ENCODE peak calls at places on chromosomes 5 and 9, in eight cellular contexts. Y, U, P, B, J, L, Z and D are unnamed samples. For H3K4me1, the result is how much of the 10 kb centered on the place peaks cover.

GRCh38 chr5:96235008-96235910 is 197.8 kb downstream of the PCSK1 start:
- DNase-seq in Y (no peak), U (no peak), P (no peak), B (no peak), J (peak), L (no peak), Z (no peak), D (no peak)

GRCh38 chr9:129281506-129282145 is 103.6 kb upstream of the IER5L start:
- DNase-seq in Y (no peak), U (no peak), P (no peak), B (peak), J (no peak), L (peak), Z (peak), D (no peak)

GRCh38 chr9:94785211-94786169 is 59.0 kb downstream of the AOPEP start:
- DNase-seq in Y (no peak), U (no peak), P (no peak), B (no peak), J (no peak), L (no peak), Z (no peak), D (no peak)

GRCh38 chr9:76718166-76718565 is 46.1 kb upstream of the PCA3 start:
- DNase-seq in Y (no peak), U (no peak), P (no peak), B (no peak), J (no peak), L (no peak), Z (no peak), D (no peak)

GRCh38 chr5:122130152-122130551 is 806 bp downstream of the ZNF474 start:
- DNase-seq in Y (no peak), U (no peak), P (no peak), B (no peak), J (no peak), L (no peak), Z (no peak), D (no peak)

GRCh38 chr5:13944564-13945195 is at the start of gene DNAH5:
- DNase-seq in Y (no peak), U (no peak), P (no peak), B (no peak), J (peak), L (no peak), Z (no peak), D (no peak)

GRCh38 chr9:859251-859650 is 17.8 kb downstream of the DMRT1 start:
- DNase-seq in Y (no peak), U (no peak), P (no peak), B (no peak), J (no peak), L (no peak), Z (no peak), D (no peak)

GRCh38 chr5:176780071-176780850 is 30.1 kb upstream of the UNC5A start:
- DNase-seq in Y (no peak), U (no peak), P (no peak), B (no peak), J (no peak), L (no peak), Z (peak), D (no peak)

GRCh38 chr5:69493235-69493925 is 790 bp downstream of the OCLN start:
- DNase-seq in Y (peak), U (peak), P (no peak), B (no peak), J (no peak), L (peak), Z (peak), D (no peak)

GRCh38 chr5:117713585-117714198 is 1139.1 kb upstream of the SEMA6A start:
- DNase-seq in Y (no peak), U (no peak), P (no peak), B (no peak), J (no peak), L (no peak), Z (no peak), D (no peak)

GRCh38 chr5:58847041-58847440 is 264.2 kb downstream of the RAB3C start:
- DNase-seq in Y (no peak), U (no peak), P (no peak), B (no peak), J (no peak), L (no peak), Z (no peak), D (no peak)

GRCh38 chr9:69745716-69746538 is 13.9 kb downstream of the PTAR1 start:
- DNase-seq in Y (no peak), U (no peak), P (no peak), B (no peak), J (peak), L (no peak), Z (no peak), D (no peak)

GRCh38 chr5:103434057-103434456 is 128.5 kb downstream of the NUDT12 start:
- DNase-seq in Y (no peak), U (no peak), P (no peak), B (no peak), J (no peak), L (no peak), Z (no peak), D (no peak)

GRCh38 chr9:37036237-37037136 is 2.4 kb upstream of the PAX5 start:
- DNase-seq in Y (peak), U (no peak), P (no peak), B (no peak), J (peak), L (peak), Z (peak), D (no peak)

GRCh38 chr9:117461386-117461785 is 46.5 kb upstream of the ASTN2 start:
- DNase-seq in Y (no peak), U (no peak), P (no peak), B (no peak), J (no peak), L (no peak), Z (no peak), D (no peak)

GRCh38 chr9:79569814-79570448 is 1.8 kb upstream of the TLE4 start:
- DNase-seq in Y (no peak), U (no peak), P (no peak), B (no peak), J (peak), L (no peak), Z (no peak), D (no peak)

GRCh38 chr9:133768859-133769510 is 30.8 kb upstream of the SARDH start:
- DNase-seq in Y (peak), U (no peak), P (no peak), B (no peak), J (no peak), L (peak), Z (peak), D (no peak)

GRCh38 chr5:179270581-179271300 is 74.5 kb downstream of the ADAMTS2 start:
- DNase-seq in Y (no peak), U (no peak), P (peak), B (peak), J (peak), L (no peak), Z (peak), D (no peak)

GRCh38 chr5:179120421-179120861 is 60.3 kb downstream of the ZNF354C start:
- DNase-seq in Y (peak), U (no peak), P (no peak), B (no peak), J (no peak), L (no peak), Z (peak), D (no peak)

GRCh38 chr5:71482132-71482531 is 26.7 kb downstream of the BDP1 start:
- DNase-seq in Y (no peak), U (peak), P (no peak), B (no peak), J (peak), L (no peak), Z (no peak), D (no peak)

GRCh38 chr5:179308563-179309382 is 36.5 kb downstream of the ADAMTS2 start:
- DNase-seq in Y (no peak), U (no peak), P (no peak), B (no peak), J (no peak), L (no peak), Z (no peak), D (no peak)

GRCh38 chr9:17081814-17082213 is 53.0 kb upstream of the CNTLN start:
- DNase-seq in Y (no peak), U (no peak), P (no peak), B (no peak), J (peak), L (no peak), Z (no peak), D (no peak)

GRCh38 chr5:134964359-134965270 is 3.1 kb upstream of the CATSPER3 start:
- DNase-seq in Y (no peak), U (no peak), P (no peak), B (no peak), J (no peak), L (no peak), Z (no peak), D (no peak)

GRCh38 chr9:117412841-117413240 is 2.0 kb downstream of the ASTN2 start:
- DNase-seq in Y (no peak), U (no peak), P (no peak), B (no peak), J (no peak), L (no peak), Z (no peak), D (no peak)

GRCh38 chr9:129899620-129900019 is 64.4 kb downstream of the USP20 start:
- DNase-seq in Y (no peak), U (no peak), P (no peak), B (no peak), J (no peak), L (no peak), Z (no peak), D (no peak)

GRCh38 chr9:15299374-15299939 is 7.6 kb downstream of the TTC39B start:
- DNase-seq in Y (no peak), U (no peak), P (no peak), B (no peak), J (no peak), L (no peak), Z (peak), D (no peak)

GRCh38 chr5:58771750-58772149 is 188.9 kb downstream of the RAB3C start:
- DNase-seq in Y (no peak), U (no peak), P (no peak), B (no peak), J (no peak), L (no peak), Z (no peak), D (no peak)

GRCh38 chr5:45038366-45038987 is 229.7 kb downstream of the MRPS30 start:
- DNase-seq in Y (no peak), U (peak), P (no peak), B (no peak), J (peak), L (no peak), Z (no peak), D (no peak)

GRCh38 chr9:69874301-69875060 is 53.9 kb downstream of the CFAP95 start:
- DNase-seq in Y (no peak), U (no peak), P (no peak), B (no peak), J (no peak), L (no peak), Z (no peak), D (no peak)

GRCh38 chr5:134370306-134370870 is 981 bp upstream of the UBE2B start:
- DNase-seq in Y (no peak), U (no peak), P (no peak), B (no peak), J (no peak), L (no peak), Z (no peak), D (no peak)

GRCh38 chr9:121269030-121269887 is 1.3 kb downstream of the GSN start:
- DNase-seq in Y (peak), U (no peak), P (peak), B (no peak), J (no peak), L (no peak), Z (peak), D (no peak)

GRCh38 chr5:16859346-16859745 is 76.7 kb downstream of the MYO10 start:
- DNase-seq in Y (no peak), U (no peak), P (no peak), B (no peak), J (no peak), L (no peak), Z (no peak), D (no peak)

GRCh38 chr9:20563917-20564316 is 58.4 kb downstream of the MLLT3 start:
- DNase-seq in Y (no peak), U (no peak), P (no peak), B (no peak), J (no peak), L (no peak), Z (no peak), D (no peak)

GRCh38 chr5:34666392-34667080 is 10.4 kb downstream of the RAI14 start:
- DNase-seq in Y (no peak), U (no peak), P (no peak), B (no peak), J (no peak), L (no peak), Z (no peak), D (no peak)

GRCh38 chr9:95373069-95373681 is 55.7 kb upstream of the FANCC start:
- DNase-seq in Y (no peak), U (no peak), P (no peak), B (no peak), J (no peak), L (no peak), Z (no peak), D (no peak)

GRCh38 chr5:76391014-76391413 is 12.1 kb upstream of the IQGAP2 start:
- DNase-seq in Y (no peak), U (no peak), P (no peak), B (no peak), J (no peak), L (no peak), Z (peak), D (no peak)
- H3K4me1 ChIP-seq in Y (under half), U (under half), P (under half), B (under half), J (under half), L (half or more), Z (under half), D (under half)

GRCh38 chr5:143001764-143002351 is 231.7 kb downstream of the ARHGAP26 start:
- DNase-seq in Y (no peak), U (no peak), P (no peak), B (no peak), J (peak), L (no peak), Z (no peak), D (no peak)
- TF ChIP-seq POLR2A in Y (no peak), U (no peak), P (no peak), B (no peak), J (no peak), L (no peak), Z (no peak), D (no peak)

GRCh38 chr5:173237821-173238220 is 2.8 kb upstream of the NKX2-5 start:
- DNase-seq in Y (no peak), U (no peak), P (no peak), B (no peak), J (no peak), L (no peak), Z (no peak), D (no peak)

GRCh38 chr5:173239233-173239593 is 4.2 kb upstream of the NKX2-5 start:
- DNase-seq in Y (no peak), U (no peak), P (no peak), B (no peak), J (no peak), L (no peak), Z (no peak), D (no peak)

GRCh38 chr5:173240091-173241050 is 5.4 kb upstream of the NKX2-5 start:
- DNase-seq in Y (no peak), U (no peak), P (no peak), B (no peak), J (no peak), L (no peak), Z (no peak), D (no peak)

GRCh38 chr5:173236531-173237501 is 1.8 kb upstream of the NKX2-5 start:
- DNase-seq in Y (no peak), U (no peak), P (no peak), B (no peak), J (no peak), L (no peak), Z (no peak), D (no peak)

GRCh38 chr5:173238312-173239232 is 3.6 kb upstream of the NKX2-5 start:
- DNase-seq in Y (no peak), U (no peak), P (no peak), B (no peak), J (no peak), L (no peak), Z (no peak), D (no peak)
- H3K4me3 ChIP-seq in Y (peak), U (peak), P (no peak), B (no peak), J (no peak), L (no peak), Z (peak), D (peak)

DNA sequence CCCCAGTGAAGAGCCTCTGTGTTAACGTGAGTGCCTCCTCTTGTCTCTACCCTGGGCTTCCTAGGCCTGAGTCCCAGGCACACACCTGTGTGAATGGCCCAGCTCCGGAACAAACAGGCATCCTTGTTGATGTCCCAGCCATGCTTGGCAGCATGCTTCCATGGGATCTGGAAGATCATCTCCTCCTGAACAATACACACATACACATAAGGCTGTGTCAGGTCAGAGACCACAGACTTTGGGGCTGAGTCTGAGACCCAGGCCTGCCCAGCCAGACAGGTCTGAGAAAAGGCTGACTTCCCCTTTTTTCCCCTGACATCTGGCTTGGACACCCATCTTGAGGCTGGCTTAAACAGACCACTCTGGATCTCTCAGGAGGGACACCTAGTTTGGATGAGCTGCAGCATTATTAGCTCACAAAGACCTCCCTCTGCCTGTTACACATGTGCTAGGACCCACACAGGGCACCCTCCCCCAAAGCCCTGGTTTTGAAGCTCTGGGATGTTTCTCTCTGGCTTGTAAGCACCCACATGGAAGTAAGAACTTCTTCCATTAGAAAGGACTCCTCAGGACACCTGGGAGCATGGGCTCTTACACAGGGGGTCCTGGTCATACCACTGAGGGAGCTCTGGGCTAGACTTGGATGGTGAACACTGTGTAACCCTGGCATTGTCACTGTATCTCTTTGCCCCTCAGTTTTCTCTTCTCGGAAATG is 2.6 kb downstream of the IRF1 start:
- DNase-seq in Y (peak), U (no peak), P (peak), B (no peak), J (no peak), L (peak), Z (peak), D (no peak)
- H3K4me1 ChIP-seq in Y (half or more), U (under half), P (under half), B (under half), J (under half), L (under half), Z (under half), D (half or more)

DNA sequence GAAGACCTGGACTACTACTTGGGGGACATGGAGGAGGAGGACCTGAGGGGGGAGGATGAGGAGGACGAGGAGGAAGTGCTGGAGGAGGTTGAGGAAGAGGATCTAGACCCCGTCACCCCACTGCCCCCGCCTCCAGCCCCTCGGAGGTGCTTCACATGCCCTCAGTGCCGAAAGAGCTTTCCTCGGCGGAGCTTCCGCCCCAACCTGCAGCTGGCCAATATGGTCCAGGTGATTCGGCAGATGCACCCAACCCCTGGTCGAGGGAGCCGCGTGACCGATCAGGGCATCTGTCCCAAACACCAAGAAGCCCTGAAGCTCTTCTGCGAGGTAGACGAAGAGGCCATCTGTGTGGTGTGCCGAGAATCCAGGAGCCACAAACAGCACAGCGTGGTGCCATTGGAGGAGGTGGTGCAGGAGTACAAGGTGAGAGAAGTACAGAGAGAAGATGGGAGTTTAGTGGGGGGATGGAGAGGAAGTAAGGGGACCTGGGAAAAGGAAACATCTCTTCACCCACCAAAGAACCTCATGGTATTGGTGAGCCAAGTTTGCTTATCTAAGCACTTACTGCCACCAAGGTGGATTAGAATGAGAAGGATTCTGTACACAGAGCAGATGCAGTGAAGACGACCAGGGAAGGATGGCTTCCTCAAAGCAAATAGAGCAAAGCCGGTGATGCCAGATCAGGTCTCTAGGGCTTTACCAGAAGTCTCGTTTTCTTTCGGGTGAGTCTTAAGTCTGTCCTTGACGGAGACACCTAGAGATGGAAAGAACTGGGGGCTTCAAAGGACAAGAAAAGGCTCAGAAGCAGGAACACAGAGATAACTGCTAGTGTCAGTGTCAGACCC is 1.5 kb downstream of the TRIM41 start:
- DNase-seq in Y (no peak), U (no peak), P (no peak), B (no peak), J (no peak), L (no peak), Z (peak), D (no peak)
- TF ChIP-seq POLR2A in Y (no peak), U (no peak), P (no peak), B (no peak), J (no peak), L (no peak), Z (no peak), D (no peak)